ENCODE peak calls at places on chromosomes 11 and 22, in ten cellular contexts. T is body of pancreas, V is IMR-90, Q is suprapubic skin, D is right lobe of liver, S is tibial nerve, N is HCT116, A is upper lobe of left lung, U is A549, R is heart left ventricle. B is an unnamed sample.

GRCh38 chr11:72349616-72350218 is 84.6 kb downstream of the CLPB start:
- DNase-seq in U (no peak), A (no peak), V (no peak), D (no peak), N (no peak), Q (no peak), S (no peak), R (peak; percentile 52), T (no peak), B (no peak)

GRCh38 chr11:114233755-114234154 is 62.4 kb upstream of the NNMT start:
- DNase-seq in N (no peak), U (no peak), T (no peak), A (no peak), S (no peak), R (no peak), V (peak; percentile 0), D (no peak), Q (no peak), B (no peak)

GRCh38 chr11:16561150-16561549 is 177.3 kb upstream of the C11orf58 start:
- DNase-seq in D (no peak), T (no peak), Q (no peak), R (no peak), N (no peak), S (no peak), V (peak; percentile 63), U (no peak), A (no peak), B (no peak)

GRCh38 chr22:28923826-28924732 is 40.7 kb downstream of the ZNRF3 start:
- DNase-seq in T (peak; percentile 85), N (peak; percentile 55), S (no peak), R (no peak), A (peak; percentile 70), V (no peak), Q (no peak), D (peak; percentile 92), U (no peak), B (peak; percentile 17)

GRCh38 chr11:8265681-8266241 is 2.1 kb upstream of the LMO1 start:
- DNase-seq in T (no peak), R (no peak), D (peak; percentile 28), U (peak; percentile 71), A (peak; percentile 6), N (no peak), Q (peak; percentile 47), V (no peak), S (no peak), B (no peak)

GRCh38 chr11:64713031-64713780 is 9.8 kb downstream of the NRXN2 start:
- DNase-seq in T (peak; percentile 70), Q (no peak), N (no peak), U (no peak), V (peak; percentile 37), D (no peak), S (no peak), R (no peak), A (no peak), B (no peak)

GRCh38 chr11:78823588-78823987 is 248.9 kb upstream of the NARS2 start:
- DNase-seq in N (no peak), U (no peak), V (no peak), Q (no peak), T (peak; percentile 18), S (no peak), A (peak; percentile 39), D (no peak), R (no peak), B (no peak)

GRCh38 chr11:1504581-1505290 is 18.2 kb upstream of the MOB2 start:
- DNase-seq in Q (no peak), R (no peak), A (no peak), T (no peak), S (no peak), N (no peak), V (no peak), D (no peak), U (no peak), B (no peak)

GRCh38 chr11:110367571-110367970 is 62.2 kb upstream of the FDX1 start:
- DNase-seq in V (no peak), S (no peak), A (no peak), U (no peak), N (no peak), T (no peak), R (no peak), D (no peak), Q (no peak), B (no peak)

GRCh38 chr11:75577198-75577597 is 15.1 kb downstream of the SERPINH1 start:
- DNase-seq in A (no peak), R (no peak), U (peak; percentile 61), D (no peak), V (peak; percentile 38), S (peak; percentile 66), Q (no peak), T (peak; percentile 74), N (no peak), B (no peak)

GRCh38 chr11:41316726-41317125 is 142.7 kb downstream of the LRRC4C start:
- DNase-seq in Q (no peak), S (no peak), D (no peak), U (no peak), V (no peak), N (no peak), T (no peak), A (no peak), R (no peak), B (no peak)

GRCh38 chr11:44389963-44390605 is 80.1 kb upstream of the ALX4 start:
- DNase-seq in T (no peak), S (no peak), N (no peak), U (no peak), V (no peak), R (no peak), A (no peak), D (no peak), Q (no peak), B (no peak)

GRCh38 chr22:17791196-17791595 is 16.9 kb upstream of the BID start:
- DNase-seq in U (no peak), D (no peak), A (no peak), N (no peak), S (no peak), Q (no peak), V (no peak), T (no peak), R (no peak), B (no peak)

GRCh38 chr11:61011950-61012830 is 40.7 kb downstream of the CD6 start:
- DNase-seq in T (no peak), U (no peak), A (peak; percentile 36), R (no peak), S (no peak), D (no peak), N (no peak), V (peak; percentile 16), Q (no peak), B (no peak)
- TF ChIP-seq CTCF in T (no peak), U (no peak), A (no peak), R (no peak), S (no peak), D (no peak), N (no peak), V (no peak), Q (no peak), B (no peak)

DNA sequence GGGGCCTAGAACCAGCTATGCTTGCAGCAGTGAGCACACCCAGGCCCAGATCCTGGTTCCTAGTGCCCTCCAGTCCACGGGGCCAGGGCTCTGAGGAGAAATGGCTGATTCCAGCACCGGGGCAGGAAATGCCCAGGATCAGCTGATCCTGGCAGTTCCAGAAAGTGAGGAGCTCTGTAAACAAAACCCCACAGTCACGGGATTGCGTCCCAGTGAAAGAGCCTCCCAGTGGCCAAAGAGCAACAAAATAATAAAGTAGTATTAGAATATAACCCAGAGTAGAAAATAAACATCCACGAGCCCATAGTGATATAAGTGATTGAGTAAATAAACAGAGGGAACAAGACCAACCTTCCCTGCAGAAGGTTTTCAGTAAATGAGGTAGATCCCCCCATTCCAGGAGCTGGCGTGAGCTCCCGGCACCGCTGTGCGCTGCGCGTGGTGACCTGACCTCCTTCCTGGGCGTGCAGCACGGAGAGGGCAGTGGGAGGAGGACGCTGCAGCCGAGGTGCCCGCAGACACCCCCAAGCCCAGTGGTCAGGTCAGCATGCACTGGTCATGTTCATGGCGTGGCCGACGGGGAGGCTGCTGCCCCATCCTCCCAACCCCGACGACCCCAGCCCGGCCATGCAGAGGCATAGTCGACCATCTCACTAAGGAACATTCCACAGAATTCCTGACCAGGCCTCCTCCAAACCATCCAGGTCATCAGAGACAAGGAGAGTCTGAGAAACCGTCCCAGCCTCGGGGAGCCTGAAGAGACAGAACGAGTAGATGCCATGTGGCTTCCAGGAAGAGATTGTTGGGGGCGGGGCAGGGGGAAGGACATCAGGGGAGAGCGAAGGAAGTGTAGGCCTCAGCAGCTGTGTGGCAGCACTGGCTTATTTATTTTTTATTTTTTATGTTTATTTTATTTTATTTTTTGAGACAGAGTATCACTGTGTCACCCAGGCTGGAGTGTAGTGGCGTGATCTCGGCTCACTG is 19.9 kb downstream of the PTDSS2 start:
- DNase-seq in R (peak; percentile 66), S (peak; percentile 63), V (peak; percentile 81), T (peak; percentile 65), Q (no peak), U (peak; percentile 67), A (peak; percentile 84), N (no peak), D (peak; percentile 91), B (peak; percentile 33)
- TF ChIP-seq POLR2A in R (no peak), S (peak; percentile 39), V (no peak), T (peak; percentile 12), Q (no peak), U (no peak), A (no peak), N (no peak), D (peak; percentile 78), B (no peak)

GRCh38 chr11:12410006-12410728 is 32.8 kb downstream of the PARVA start:
- DNase-seq in R (no peak), Q (no peak), T (no peak), V (peak; percentile 51), A (no peak), S (no peak), N (no peak), D (no peak), U (peak; percentile 21), B (no peak)
- TF ChIP-seq CTCF in R (no peak), Q (no peak), T (no peak), V (peak; percentile 23), A (no peak), S (no peak), N (peak; percentile 36), D (peak; percentile 18), U (peak; percentile 40), B (no peak)

GRCh38 chr11:86183694-86184093 is 60.9 kb upstream of the EED start:
- DNase-seq in V (peak; percentile 76), A (no peak), U (no peak), S (no peak), Q (no peak), R (no peak), N (no peak), D (no peak), T (no peak), B (no peak)

GRCh38 chr11:86184728-86185127 is 59.8 kb upstream of the EED start:
- DNase-seq in V (no peak), U (no peak), T (no peak), D (no peak), N (no peak), A (no peak), R (no peak), S (no peak), Q (no peak), B (no peak)

GRCh38 chr11:86181379-86181778 is 63.2 kb upstream of the EED start:
- DNase-seq in R (no peak), U (no peak), V (no peak), A (no peak), Q (no peak), D (no peak), S (no peak), N (no peak), T (no peak), B (no peak)

GRCh38 chr11:86180860-86181259 is 63.7 kb upstream of the EED start:
- DNase-seq in D (no peak), R (no peak), U (no peak), V (no peak), S (no peak), T (no peak), Q (no peak), A (no peak), N (no peak), B (no peak)

GRCh38 chr11:86182976-86183584 is 61.5 kb upstream of the EED start:
- DNase-seq in V (peak; percentile 35), S (no peak), D (no peak), U (no peak), T (no peak), A (peak; percentile 56), N (no peak), R (no peak), Q (no peak), B (no peak)
- TF ChIP-seq POLR2A in V (no peak), S (no peak), D (no peak), U (no peak), T (no peak), A (no peak), N (no peak), R (no peak), Q (no peak), B (no peak)